ENCODE peak calls at places on chromosome 11, in six cellular contexts. A, S, X, Z, I and F are unnamed samples.

GRCh38 chr11:111944651-111945051 is 7.5 kb downstream of the DIXDC1 start:
- DNase-seq in X (no peak), I (no peak), A (peak; percentile 89), Z (no peak), S (no peak), F (no peak)

GRCh38 chr11:118126082-118126838 is 26.4 kb downstream of the SCN4B start:
- DNase-seq in S (no peak), Z (no peak), I (no peak), X (no peak), A (no peak), F (no peak)

GRCh38 chr11:1049911-1050580 is 13.5 kb upstream of the MUC6 start:
- DNase-seq in S (no peak), Z (no peak), I (no peak), A (no peak), X (no peak), F (no peak)

GRCh38 chr11:117716652-117717440 is 80.2 kb downstream of the DSCAML1 start:
- DNase-seq in S (no peak), I (no peak), Z (no peak), A (no peak), X (no peak), F (peak; percentile 82)

GRCh38 chr11:6911946-6912345 is 8.9 kb upstream of the OR2D3 start:
- DNase-seq in A (peak; percentile 63), Z (no peak), X (no peak), I (no peak), S (no peak), F (no peak)

GRCh38 chr11:106495046-106495445 is 417.6 kb downstream of the AASDHPPT start:
- DNase-seq in S (no peak), X (no peak), I (no peak), Z (no peak), A (no peak), F (no peak)

GRCh38 chr11:61061081-61061826 is 41.0 kb upstream of the CD5 start:
- DNase-seq in X (no peak), A (peak; percentile 9), Z (no peak), S (no peak), I (no peak), F (no peak)

GRCh38 chr11:73298233-73298632 is 9.8 kb upstream of the ARHGEF17 start:
- DNase-seq in I (no peak), A (no peak), Z (no peak), X (no peak), S (no peak), F (no peak)

GRCh38 chr11:44470849-44471248 is 94.6 kb upstream of the CD82 start:
- DNase-seq in I (no peak), S (no peak), X (no peak), A (no peak), Z (no peak), F (no peak)

GRCh38 chr11:65791719-65792213 is 4.9 kb downstream of the OVOL1 start:
- DNase-seq in A (no peak), X (no peak), I (no peak), Z (no peak), S (no peak), F (no peak)

GRCh38 chr11:43582837-43583462 is 97.6 kb upstream of the HSD17B12 start:
- DNase-seq in A (no peak), I (no peak), S (no peak), X (no peak), Z (no peak), F (no peak)

GRCh38 chr11:8282621-8283509 is 19.2 kb upstream of the LMO1 start:
- DNase-seq in X (no peak), Z (peak; percentile 24), A (no peak), I (no peak), S (no peak), F (no peak)

GRCh38 chr11:2999464-2999998 is 7.4 kb upstream of the NAP1L4 start:
- DNase-seq in A (no peak), X (peak; percentile 7), Z (no peak), I (no peak), S (no peak), F (no peak)

GRCh38 chr11:75896843-75897419 is 81.9 kb downstream of the UVRAG start:
- DNase-seq in Z (peak; percentile 15), A (no peak), X (no peak), I (no peak), S (no peak), F (peak; percentile 7)

GRCh38 chr11:5252280-5253265 is 2.0 kb downstream of the HBG2 start:
- DNase-seq in Z (no peak), X (no peak), A (no peak), S (no peak), I (no peak), F (no peak)

GRCh38 chr11:2515401-2516275 is 70.8 kb downstream of the KCNQ1 start:
- DNase-seq in I (no peak), A (no peak), S (peak; percentile 13), X (peak; percentile 5), Z (no peak), F (no peak)

GRCh38 chr11:26878959-26879581 is 114.8 kb upstream of the FIBIN start:
- DNase-seq in Z (no peak), A (no peak), I (no peak), X (no peak), S (no peak), F (no peak)

GRCh38 chr11:35265755-35266454 is 126.9 kb downstream of the CD44 start:
- DNase-seq in S (no peak), Z (no peak), I (no peak), A (no peak), X (no peak), F (no peak)

GRCh38 chr11:125110996-125111340 is 458 bp downstream of the TMEM218 start:
- DNase-seq in A (peak; percentile 4), Z (no peak), S (no peak), I (no peak), X (no peak), F (peak; percentile 7)

GRCh38 chr11:8826145-8826786 is 84.7 kb upstream of the AKIP1 start:
- DNase-seq in S (no peak), X (no peak), I (no peak), A (peak; percentile 82), Z (no peak), F (no peak)

GRCh38 chr11:132312161-132312560 is 941.7 kb downstream of the NTM start:
- DNase-seq in X (no peak), I (no peak), Z (no peak), A (peak; percentile 84), S (no peak), F (no peak)

GRCh38 chr11:46639197-46639839 is 22.0 kb downstream of the ATG13 start:
- DNase-seq in A (no peak), I (no peak), X (no peak), S (no peak), Z (no peak), F (no peak)